ENCODE peak calls at places on chromosome 15, in four cellular contexts. Y is activated T-cell treated with anti-CD3 and anti-CD28 coated beads for 1 hour; E is uterus; K is activated naive CD4-positive, alpha-beta T cell. J is an unnamed sample.

GRCh38 chr15:63521405-63522142 is 17.2 kb downstream of the USP3 start:
- DNase-seq in Y (no peak), E (no peak), K (no peak), J (no peak)

GRCh38 chr15:78130012-78130353 is 1.3 kb downstream of the CIB2 start:
- DNase-seq in Y (no peak), E (no peak), K (no peak), J (no peak)

GRCh38 chr15:70451861-70452653 is 311.3 kb downstream of the UACA start:
- DNase-seq in Y (peak; percentile 24), E (no peak), K (no peak), J (no peak)

GRCh38 chr15:69876030-69876429 is 221.7 kb downstream of the TLE3 start:
- DNase-seq in Y (no peak), E (no peak), K (no peak), J (no peak)

GRCh38 chr15:74191798-74192197 is 10.8 kb downstream of the STRA6 start:
- DNase-seq in Y (no peak), E (no peak), K (no peak), J (no peak)

GRCh38 chr15:39403674-39404117 is 177.2 kb upstream of the THBS1 start:
- DNase-seq in Y (no peak), E (no peak), K (no peak), J (no peak)

GRCh38 chr15:66752078-66752477 is 50.0 kb downstream of the SMAD6 start:
- DNase-seq in Y (no peak), E (no peak), K (no peak), J (no peak)

GRCh38 chr15:51267714-51268105 is 70.7 kb downstream of the CYP19A1 start:
- DNase-seq in Y (peak; percentile 0), E (no peak), K (no peak), J (no peak)